ENCODE peak calls at places on chromosomes 16 and 17, in five cellular contexts. R, B, X, O and L are unnamed samples.

GRCh38 chr16:49021136-49021535 is 260.5 kb downstream of the CBLN1 start:
- DNase-seq in B (no peak), X (peak; percentile 35), R (no peak), O (no peak), L (peak; percentile 42)

GRCh38 chr17:33385133-33385532 is 92.0 kb upstream of the ASIC2 start:
- DNase-seq in R (no peak), X (peak; percentile 65), O (no peak), B (no peak), L (no peak)

GRCh38 chr17:51888823-51889222 is 269.7 kb downstream of the CA10 start:
- DNase-seq in X (no peak), B (no peak), R (no peak), O (no peak), L (no peak)

GRCh38 chr17:78315355-78316114 is 44.3 kb downstream of the SOCS3 start:
- DNase-seq in O (peak; percentile 57), R (peak; percentile 49), B (peak; percentile 62), X (peak; percentile 35), L (peak; percentile 88)

GRCh38 chr16:88315543-88316105 is 67.1 kb upstream of the ZNF469 start:
- DNase-seq in B (peak; percentile 41), R (no peak), O (no peak), X (no peak), L (peak; percentile 63)

GRCh38 chr17:145671-146541 is 8.5 kb downstream of the SCGB1C2 start:
- DNase-seq in B (peak; percentile 13), X (no peak), O (no peak), R (peak; percentile 11), L (no peak)

GRCh38 chr17:75765981-75766380 is 989 bp upstream of the GALK1 start:
- DNase-seq in X (no peak), O (no peak), B (no peak), R (no peak), L (no peak)

GRCh38 chr16:12874135-12874534 is 27.3 kb upstream of the SHISA9 start:
- DNase-seq in O (no peak), R (no peak), X (peak; percentile 35), B (no peak), L (peak; percentile 34)

GRCh38 chr17:60724647-60725046 is 47.0 kb downstream of the BCAS3 start:
- DNase-seq in B (no peak), X (no peak), R (no peak), O (no peak), L (no peak)

GRCh38 chr16:89164847-89165684 is 6.5 kb upstream of the CDH15 start:
- DNase-seq in X (no peak), R (no peak), B (no peak), O (no peak), L (no peak)

GRCh38 chr17:40025991-40026815 is 11.0 kb downstream of the CSF3 start:
- DNase-seq in X (no peak), R (no peak), B (no peak), O (no peak), L (peak; percentile 35)

GRCh38 chr17:10762037-10762436 is 32.2 kb upstream of the TMEM220 start:
- DNase-seq in B (no peak), X (no peak), R (no peak), O (no peak), L (no peak)

GRCh38 chr17:70984873-70985272 is 815.5 kb downstream of the KCNJ2 start:
- DNase-seq in B (no peak), R (no peak), O (no peak), X (peak; percentile 10), L (no peak)

GRCh38 chr17:49086649-49087048 is 45.9 kb upstream of the B4GALNT2 start:
- DNase-seq in O (no peak), B (no peak), R (no peak), X (no peak), L (no peak)

GRCh38 chr17:44086364-44087311 is 16.1 kb downstream of the G6PC3 start:
- DNase-seq in R (no peak), O (no peak), X (peak; percentile 52), B (no peak), L (peak; percentile 88)

GRCh38 chr17:46976626-46977270 is 2.3 kb downstream of the RPRML start:
- DNase-seq in O (no peak), R (no peak), B (no peak), X (peak; percentile 45), L (no peak)

GRCh38 chr17:77728022-77728671 is 230.4 kb upstream of the TNRC6C start:
- DNase-seq in B (peak; percentile 68), R (no peak), X (peak; percentile 36), O (no peak), L (no peak)

GRCh38 chr16:3576211-3576610 is 992 bp downstream of the NLRC3 start:
- DNase-seq in X (no peak), B (no peak), R (no peak), O (no peak), L (no peak)

GRCh38 chr16:24539850-24540484 is 601 bp downstream of the RBBP6 start:
- DNase-seq in O (no peak), X (peak; percentile 33), B (peak; percentile 72), R (peak; percentile 69), L (peak; percentile 39)

GRCh38 chr17:79608729-79609039 is 2.2 kb downstream of the RBFOX3 start:
- DNase-seq in O (no peak), X (no peak), B (no peak), R (no peak), L (no peak)

GRCh38 chr16:12341423-12341822 is 364.9 kb downstream of the SNX29 start:
- DNase-seq in O (peak; percentile 35), R (no peak), X (no peak), B (no peak), L (peak; percentile 7)

GRCh38 chr17:52209507-52209906 is 51.0 kb upstream of the CA10 start:
- DNase-seq in X (no peak), R (no peak), B (no peak), O (no peak), L (no peak)

GRCh38 chr16:9757687-9758086 is 424.5 kb downstream of the GRIN2A start:
- DNase-seq in O (no peak), R (no peak), X (no peak), B (no peak), L (no peak)

GRCh38 chr17:47367257-47367656 is 43.5 kb downstream of the EFCAB13 start:
- DNase-seq in X (no peak), B (no peak), O (no peak), R (no peak), L (no peak)

GRCh38 chr17:65055708-65056638 is 567 bp downstream of the GNA13 start:
- DNase-seq in R (peak; percentile 56), B (peak; percentile 72), X (peak; percentile 62), O (peak; percentile 84), L (no peak)

GRCh38 chr16:31459722-31460581 is 651 bp downstream of the ARMC5 start:
- DNase-seq in B (peak; percentile 100), R (peak; percentile 100), O (peak; percentile 100), X (peak; percentile 99), L (peak; percentile 100)

GRCh38 chr16:31458835-31459721 is at the start of gene ARMC5:
- DNase-seq in R (peak; percentile 97), X (peak; percentile 99), B (peak; percentile 98), O (peak; percentile 97), L (peak; percentile 99)

GRCh38 chr16:31461201-31461920 is 2.1 kb downstream of the ARMC5 start:
- DNase-seq in R (no peak), X (no peak), B (no peak), O (no peak), L (no peak)

GRCh38 chr16:31461921-31462804 is 2.9 kb downstream of the ARMC5 start:
- DNase-seq in O (no peak), X (no peak), R (no peak), B (no peak), L (no peak)

GRCh38 chr16:31460582-31461002 is 1.3 kb downstream of the ARMC5 start:
- DNase-seq in R (no peak), O (no peak), B (no peak), X (peak; percentile 78), L (peak; percentile 77)
- TF ChIP-seq CTCF in R (peak; percentile 59), O (peak; percentile 28), B (no peak), X (peak; percentile 73), L (peak; percentile 80)

DNA sequence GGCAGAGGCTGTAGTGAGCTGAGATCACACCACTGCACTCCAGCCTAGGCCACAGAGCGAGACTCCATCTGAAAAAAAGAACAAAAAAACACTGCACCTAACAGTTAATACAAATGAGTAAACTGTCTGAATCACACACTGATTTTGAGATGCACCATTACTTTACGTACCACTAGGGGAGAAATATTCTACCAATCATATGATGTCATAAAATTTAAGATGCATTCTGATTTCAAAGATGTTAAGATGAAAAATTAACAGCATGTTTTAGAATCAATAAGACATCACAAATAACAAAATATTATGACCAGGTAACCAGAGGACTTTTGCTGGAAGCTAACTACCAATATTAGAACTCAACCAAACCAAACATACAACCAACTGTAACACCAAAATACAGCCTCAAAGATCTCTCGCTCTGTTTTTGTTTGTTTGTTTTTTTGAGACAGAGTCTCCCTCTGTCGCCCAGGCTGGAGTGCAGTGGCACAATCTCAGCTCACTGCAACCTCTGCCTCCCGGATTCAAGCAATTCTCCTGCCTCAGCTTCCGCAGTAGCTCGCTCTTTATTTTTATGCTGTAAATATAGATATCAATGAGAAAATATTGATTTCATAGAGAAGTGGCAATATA is 31.6 kb downstream of the GLG1 start:
- DNase-seq in X (no peak), B (no peak), R (no peak), O (no peak), L (no peak)
- TF ChIP-seq CTCF in X (peak; percentile 29), B (no peak), R (no peak), O (no peak), L (no peak)

GRCh38 chr17:29619251-29619650 is 3.5 kb downstream of the CORO6 start:
- DNase-seq in B (peak; percentile 77), O (peak; percentile 73), X (peak; percentile 66), R (no peak), L (peak; percentile 41)
- TF ChIP-seq CTCF in B (peak; percentile 49), O (peak; percentile 50), X (peak; percentile 41), R (no peak), L (peak; percentile 27)

GRCh38 chr17:17972126-17972951 is at the start of the genes DRC3 and TOM1L2:
- DNase-seq in B (peak; percentile 100), R (peak; percentile 100), O (peak; percentile 100), X (peak; percentile 100), L (peak; percentile 100)
- TF ChIP-seq CTCF in B (peak; percentile 19), R (peak; percentile 37), O (peak; percentile 39), X (no peak), L (no peak)

DNA sequence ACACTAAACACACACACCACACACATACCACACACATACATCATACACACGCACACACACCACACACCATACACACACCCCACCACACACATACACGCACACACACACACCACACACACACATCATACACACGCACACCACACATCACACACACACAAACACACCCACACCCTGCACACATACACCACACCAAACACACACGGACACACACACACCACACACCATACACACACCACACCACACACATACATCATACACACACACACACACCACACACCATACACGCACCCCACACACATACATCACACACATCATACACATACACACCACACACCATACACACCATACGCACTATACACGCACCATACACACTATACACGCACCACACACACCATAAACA is 3.7 kb upstream of the SOX8 start:
- DNase-seq in R (no peak), X (no peak), B (no peak), O (no peak), L (no peak)
- TF ChIP-seq CTCF in R (no peak), X (no peak), B (no peak), O (no peak), L (no peak)